ENCODE peak calls at places on chromosomes 4 and X, in five cellular contexts. I, Q, R, Y and U are unnamed samples.

GRCh38 chrX:119693032-119693995 is at the start of gene SEPTIN6:
- DNase-seq in R (peak), I (peak), Y (peak), Q (peak), U (peak)

GRCh38 chrX:77412631-77413030 is 34.6 kb upstream of the FGF16 start:
- DNase-seq in I (no peak), Q (no peak), Y (no peak), R (no peak), U (no peak)

GRCh38 chr4:32172761-32173160 is 1452.6 kb downstream of the PCDH7 start:
- DNase-seq in R (no peak), I (no peak), Y (no peak), Q (no peak), U (no peak)

GRCh38 chr4:107997001-107997788 is 7.5 kb downstream of the HADH start:
- DNase-seq in I (no peak), R (no peak), Q (no peak), Y (no peak), U (no peak)

GRCh38 chr4:72701987-72702819 is 133.2 kb upstream of the ADAMTS3 start:
- DNase-seq in R (peak), I (no peak), Y (peak), Q (peak), U (no peak)

GRCh38 chr4:74474345-74475099 is 29.6 kb downstream of the AREG start:
- DNase-seq in Q (no peak), I (no peak), Y (no peak), R (no peak), U (no peak)

GRCh38 chrX:5650904-5651303 is 577.8 kb downstream of the NLGN4X start:
- DNase-seq in Y (no peak), R (no peak), Q (peak), I (no peak), U (no peak)

GRCh38 chr4:133081246-133081645 is 67.8 kb upstream of the PCDH10 start:
- DNase-seq in I (no peak), Y (no peak), Q (no peak), R (no peak), U (no peak)

GRCh38 chr4:13912966-13913365 is 285.4 kb upstream of the BOD1L1 start:
- DNase-seq in R (no peak), I (no peak), Y (no peak), Q (no peak), U (no peak)

GRCh38 chr4:20305976-20306375 is 54.3 kb downstream of the SLIT2 start:
- DNase-seq in Y (no peak), R (no peak), I (no peak), Q (no peak), U (no peak)

GRCh38 chr4:76702440-76703122 is 195.4 kb downstream of the SOWAHB start:
- DNase-seq in I (no peak), Y (no peak), R (no peak), Q (no peak), U (no peak)

GRCh38 chrX:10725071-10725470 is 104.7 kb upstream of the MID1 start:
- DNase-seq in I (no peak), Q (no peak), R (no peak), Y (no peak), U (no peak)

GRCh38 chr4:108794136-108794535 is 31.3 kb upstream of the ETNPPL start:
- DNase-seq in Q (no peak), Y (no peak), I (no peak), R (no peak), U (no peak)

GRCh38 chr4:168707205-168707604 is 210.4 kb downstream of the PALLD start:
- DNase-seq in I (no peak), Q (no peak), R (no peak), Y (no peak), U (no peak)

GRCh38 chr4:71270901-71271300 is 67.9 kb upstream of the SLC4A4 start:
- DNase-seq in I (no peak), Q (peak), Y (peak), R (peak), U (no peak)

GRCh38 chr4:105951198-105951597 is 55.9 kb downstream of the NPNT start:
- DNase-seq in Q (no peak), R (no peak), Y (no peak), I (no peak), U (no peak)

GRCh38 chrX:8139713-8140112 is 31.4 kb downstream of the VCX2 start:
- DNase-seq in R (no peak), Y (no peak), I (no peak), Q (no peak), U (no peak)

DNA sequence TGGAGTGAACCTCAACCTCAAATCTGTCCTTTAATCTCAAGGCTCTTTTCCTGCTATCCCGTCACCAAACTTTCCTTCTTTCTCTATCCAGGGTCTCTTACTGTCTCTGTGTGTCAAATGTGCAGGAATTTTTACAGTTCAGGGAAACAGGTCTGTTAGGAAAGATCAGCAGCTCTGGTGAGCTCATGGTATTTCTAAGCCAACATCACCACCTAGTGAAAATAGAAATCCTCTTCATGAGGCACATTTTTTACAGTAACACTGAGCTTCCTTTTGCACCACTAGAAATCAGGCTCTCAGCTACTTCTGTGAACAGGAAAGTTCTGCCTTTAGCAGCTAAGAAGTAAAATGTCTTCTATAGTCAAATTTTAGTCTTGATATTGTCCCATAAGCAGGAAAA is 39.6 kb downstream of the NUDT11 start:
- DNase-seq in R (no peak), Y (no peak), I (no peak), Q (no peak), U (no peak)
- TF ChIP-seq CTCF in R (no peak), Y (no peak), I (no peak), Q (no peak), U (no peak)

GRCh38 chr4:139454646-139455045 is 725 bp downstream of the RAB33B start:
- DNase-seq in I (no peak), Q (no peak), R (no peak), Y (no peak), U (no peak)

GRCh38 chr4:139452000-139452399 is 1.9 kb upstream of the RAB33B start:
- DNase-seq in R (no peak), Q (no peak), Y (no peak), I (no peak), U (no peak)

GRCh38 chr4:139454111-139454600 is at the start of gene RAB33B:
- DNase-seq in I (peak), Q (no peak), R (no peak), Y (no peak), U (no peak)

GRCh38 chr4:139453041-139453370 is 915 bp upstream of the RAB33B start:
- DNase-seq in I (no peak), Y (peak), Q (peak), R (no peak), U (no peak)

GRCh38 chr4:139453371-139454110 is 380 bp upstream of the RAB33B start:
- DNase-seq in Q (peak), I (peak), Y (peak), R (peak), U (peak)
- TF ChIP-seq CTCF in Q (no peak), I (no peak), Y (peak), R (no peak), U (no peak)

GRCh38 chrX:154714925-154715324 is 36.0 kb downstream of the GAB3 start:
- DNase-seq in Y (peak), Q (peak), I (no peak), R (peak), U (no peak)

GRCh38 chrX:154712781-154713391 is 38.0 kb downstream of the GAB3 start:
- DNase-seq in I (no peak), Y (no peak), R (no peak), Q (peak), U (no peak)

GRCh38 chrX:154715825-154716224 is 35.1 kb downstream of the GAB3 start:
- DNase-seq in Y (no peak), I (no peak), Q (no peak), R (no peak), U (no peak)

GRCh38 chrX:154711264-154711663 is 39.6 kb downstream of the GAB3 start:
- DNase-seq in Q (no peak), Y (no peak), R (no peak), I (no peak), U (no peak)

DNA sequence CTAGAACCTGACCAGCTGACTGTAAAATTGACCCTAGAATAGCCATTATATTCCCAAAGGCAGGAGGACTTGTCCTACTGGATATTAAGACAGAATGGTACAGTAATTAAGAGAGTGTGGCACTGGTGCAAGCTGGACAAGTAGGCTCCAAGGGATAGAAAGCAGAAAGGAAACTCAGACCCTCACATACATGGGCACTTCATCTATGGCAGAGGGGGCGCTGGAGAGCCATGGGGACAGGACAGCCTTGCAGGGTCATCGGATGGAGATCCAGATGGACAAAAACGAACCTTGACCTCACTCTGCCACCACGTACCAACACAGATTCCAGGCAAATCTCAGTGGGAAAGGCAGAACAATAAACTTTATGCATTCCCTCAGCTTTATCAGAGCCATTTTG is 40.6 kb downstream of the GAB3 start:
- DNase-seq in Y (no peak), Q (no peak), R (no peak), I (no peak), U (no peak)
- TF ChIP-seq CTCF in Y (no peak), Q (peak), R (no peak), I (no peak), U (no peak)

GRCh38 chr4:2415881-2416563 is 2.4 kb downstream of the ZFYVE28 start:
- DNase-seq in R (no peak), I (no peak), Q (no peak), Y (no peak), U (no peak)

GRCh38 chr4:2417196-2417764 is 1.2 kb downstream of the ZFYVE28 start:
- DNase-seq in R (peak), I (no peak), Q (no peak), Y (peak), U (no peak)

GRCh38 chr4:2417765-2418651 is at the start of gene ZFYVE28:
- DNase-seq in Y (peak), I (no peak), R (no peak), Q (no peak), U (no peak)

GRCh38 chr4:2415213-2415612 is 3.2 kb downstream of the ZFYVE28 start:
- DNase-seq in R (no peak), Y (no peak), Q (no peak), I (no peak), U (no peak)

DNA sequence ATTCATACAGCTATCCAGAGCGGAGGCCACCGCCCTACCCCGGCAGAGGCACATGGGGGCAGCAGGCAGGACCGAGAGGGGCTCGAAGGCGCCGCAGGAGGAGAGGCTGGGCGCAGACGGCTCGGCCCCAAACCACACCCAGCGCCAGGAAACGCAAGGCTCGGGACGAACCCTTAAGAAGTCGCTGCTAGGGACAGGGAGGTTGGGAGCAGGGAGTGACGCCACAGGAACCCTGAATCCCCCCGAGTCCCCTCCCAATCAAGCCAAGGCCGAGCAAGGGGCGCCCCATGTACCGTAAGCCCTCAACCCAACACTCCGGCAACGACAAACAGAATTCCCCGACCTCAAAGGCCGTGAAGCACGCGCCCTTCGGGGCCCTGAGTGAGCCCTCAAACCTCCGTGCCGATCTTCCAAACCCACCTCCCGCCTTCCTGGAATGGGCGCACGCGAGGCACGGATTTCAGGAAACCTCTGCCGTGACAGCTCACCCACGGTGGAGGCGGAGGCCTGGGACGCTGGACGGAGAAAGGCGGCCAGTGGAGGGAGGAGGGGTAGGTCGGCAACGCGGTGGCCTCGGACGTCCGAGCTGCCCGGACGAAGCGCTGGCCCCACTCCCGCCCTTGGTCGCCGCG is 1.8 kb downstream of the ZFYVE28 start:
- DNase-seq in Y (peak), I (no peak), Q (peak), R (peak), U (no peak)
- TF ChIP-seq CTCF in Y (no peak), I (no peak), Q (no peak), R (no peak), U (no peak)